ENCODE peak calls at places on chromosomes 11 and 22, in five cellular contexts. P, M, O, Y and K are unnamed samples.

GRCh38 chr11:46977940-46978595 is 41.5 kb downstream of the CSTPP1 start:
- DNase-seq in P (no peak), M (no peak), O (peak; percentile 45), Y (peak; percentile 51), K (no peak)

GRCh38 chr11:70407121-70407520 is 8.8 kb downstream of the CTTN start:
- DNase-seq in O (no peak), P (no peak), Y (no peak), M (no peak), K (no peak)

GRCh38 chr11:33531743-33532181 is 168.9 kb downstream of the C11orf91 start:
- DNase-seq in O (peak; percentile 91), Y (peak; percentile 71), P (no peak), M (no peak), K (no peak)

GRCh38 chr11:119850822-119851409 is 121.9 kb upstream of the NECTIN1 start:
- DNase-seq in M (no peak), Y (no peak), P (no peak), O (no peak), K (no peak)

GRCh38 chr11:128725630-128726461 is 32.0 kb downstream of the FLI1 start:
- DNase-seq in P (peak; percentile 72), M (peak; percentile 39), O (peak; percentile 63), Y (peak; percentile 67), K (no peak)

GRCh38 chr11:87473174-87473573 is 435.4 kb downstream of the TMEM135 start:
- DNase-seq in M (no peak), P (no peak), Y (peak; percentile 69), O (peak; percentile 99), K (no peak)

GRCh38 chr11:94722735-94723134 is 45.4 kb upstream of the AMOTL1 start:
- DNase-seq in M (no peak), P (no peak), Y (no peak), O (no peak), K (no peak)

GRCh38 chr22:40534379-40535188 is 101.9 kb downstream of the MRTFA start:
- DNase-seq in Y (peak; percentile 74), O (peak; percentile 72), M (no peak), P (no peak), K (no peak)

GRCh38 chr11:32891657-32892354 is 805 bp upstream of the QSER1 start:
- DNase-seq in O (peak; percentile 23), Y (peak; percentile 16), M (no peak), P (no peak), K (no peak)

GRCh38 chr22:38697055-38697980 is 3.4 kb downstream of the JOSD1 start:
- DNase-seq in O (peak; percentile 48), M (no peak), Y (peak; percentile 62), P (no peak), K (peak; percentile 35)